ENCODE peak calls at places on chromosomes 1 and 21, in seven cellular contexts. One of them, this sample, is unnamed.

GRCh38 chr1:43156026-43156425 is 16.1 kb downstream of the EBNA1BP2 start:
- DNase-seq in upper lobe of right lung: no peak
- DNase-seq in NCI-H774: no peak
- DNase-seq in coronary artery: no peak
- DNase-seq in substantia nigra: no peak
- DNase-seq in activated CD4-positive, alpha-beta T cell treated with anti-CD3 and anti-CD28 coated beads, Interleukin-2, amount 10 ng/mL, durations not matched to agents 7 days and 5 days: no peak
- DNase-seq in left cardiac atrium: no peak
- DNase-seq in this sample: no peak

GRCh38 chr1:182174202-182174855 is 112.8 kb upstream of the ZNF648 start:
- DNase-seq in activated CD4-positive, alpha-beta T cell treated with anti-CD3 and anti-CD28 coated beads, Interleukin-2, amount 10 ng/mL, durations not matched to agents 7 days and 5 days: no peak
- DNase-seq in coronary artery: no peak
- DNase-seq in upper lobe of right lung: no peak
- DNase-seq in NCI-H774: no peak
- DNase-seq in substantia nigra: no peak
- DNase-seq in left cardiac atrium: peak
- DNase-seq in this sample: no peak

GRCh38 chr1:26574690-26575349 is 45.3 kb downstream of the RPS6KA1 start:
- DNase-seq in activated CD4-positive, alpha-beta T cell treated with anti-CD3 and anti-CD28 coated beads, Interleukin-2, amount 10 ng/mL, durations not matched to agents 7 days and 5 days: no peak
- DNase-seq in left cardiac atrium: no peak
- DNase-seq in substantia nigra: no peak
- DNase-seq in NCI-H774: no peak
- DNase-seq in upper lobe of right lung: no peak
- DNase-seq in coronary artery: no peak
- DNase-seq in this sample: no peak

GRCh38 chr1:44576456-44577150 is 97.7 kb downstream of the TMEM53 start:
- DNase-seq in substantia nigra: no peak
- DNase-seq in upper lobe of right lung: no peak
- DNase-seq in coronary artery: no peak
- DNase-seq in left cardiac atrium: no peak
- DNase-seq in NCI-H774: peak
- DNase-seq in activated CD4-positive, alpha-beta T cell treated with anti-CD3 and anti-CD28 coated beads, Interleukin-2, amount 10 ng/mL, durations not matched to agents 7 days and 5 days: no peak
- DNase-seq in this sample: peak

GRCh38 chr1:210446479-210446878 is 117.8 kb downstream of the HHAT start:
- DNase-seq in coronary artery: no peak
- DNase-seq in activated CD4-positive, alpha-beta T cell treated with anti-CD3 and anti-CD28 coated beads, Interleukin-2, amount 10 ng/mL, durations not matched to agents 7 days and 5 days: peak
- DNase-seq in left cardiac atrium: no peak
- DNase-seq in substantia nigra: no peak
- DNase-seq in upper lobe of right lung: no peak
- DNase-seq in NCI-H774: no peak
- DNase-seq in this sample: no peak

GRCh38 chr21:18245493-18245967 is 897 bp downstream of the CHODL start:
- DNase-seq in coronary artery: no peak
- DNase-seq in NCI-H774: peak
- DNase-seq in substantia nigra: no peak
- DNase-seq in activated CD4-positive, alpha-beta T cell treated with anti-CD3 and anti-CD28 coated beads, Interleukin-2, amount 10 ng/mL, durations not matched to agents 7 days and 5 days: no peak
- DNase-seq in upper lobe of right lung: no peak
- DNase-seq in left cardiac atrium: peak
- DNase-seq in this sample: no peak

GRCh38 chr1:64986903-64987871 is 20.8 kb upstream of the JAK1 start:
- DNase-seq in NCI-H774: no peak
- DNase-seq in coronary artery: no peak
- DNase-seq in left cardiac atrium: no peak
- DNase-seq in upper lobe of right lung: no peak
- DNase-seq in activated CD4-positive, alpha-beta T cell treated with anti-CD3 and anti-CD28 coated beads, Interleukin-2, amount 10 ng/mL, durations not matched to agents 7 days and 5 days: no peak
- DNase-seq in substantia nigra: no peak
- DNase-seq in this sample: no peak

GRCh38 chr1:248863011-248863881 is 4.4 kb upstream of the ZNF692 start:
- DNase-seq in NCI-H774: peak
- DNase-seq in upper lobe of right lung: peak
- DNase-seq in coronary artery: peak
- DNase-seq in substantia nigra: peak
- DNase-seq in left cardiac atrium: peak
- DNase-seq in activated CD4-positive, alpha-beta T cell treated with anti-CD3 and anti-CD28 coated beads, Interleukin-2, amount 10 ng/mL, durations not matched to agents 7 days and 5 days: peak
- DNase-seq in this sample: peak

GRCh38 chr1:4976859-4977440 is 322.5 kb downstream of the AJAP1 start:
- DNase-seq in activated CD4-positive, alpha-beta T cell treated with anti-CD3 and anti-CD28 coated beads, Interleukin-2, amount 10 ng/mL, durations not matched to agents 7 days and 5 days: no peak
- DNase-seq in substantia nigra: no peak
- DNase-seq in left cardiac atrium: no peak
- DNase-seq in upper lobe of right lung: no peak
- DNase-seq in NCI-H774: no peak
- DNase-seq in coronary artery: peak
- DNase-seq in this sample: no peak

GRCh38 chr1:56484695-56485094 is 94.7 kb downstream of the PLPP3 start:
- DNase-seq in upper lobe of right lung: no peak
- DNase-seq in NCI-H774: no peak
- DNase-seq in coronary artery: no peak
- DNase-seq in left cardiac atrium: no peak
- DNase-seq in activated CD4-positive, alpha-beta T cell treated with anti-CD3 and anti-CD28 coated beads, Interleukin-2, amount 10 ng/mL, durations not matched to agents 7 days and 5 days: no peak
- DNase-seq in substantia nigra: no peak
- DNase-seq in this sample: no peak